ENCODE peak calls at places on chromosome 20, in six cellular contexts. One of them, this sample, is unnamed.

GRCh38 chr20:56616704-56617103 is 12.4 kb upstream of the TFAP2C start:
- DNase-seq in astrocyte of the spinal cord: no peak
- DNase-seq in ascending aorta: no peak
- DNase-seq in AG04450: no peak
- DNase-seq in RWPE2: no peak
- DNase-seq in choroid plexus epithelial cell: no peak
- DNase-seq in this sample: no peak

GRCh38 chr20:50186151-50186885 is 4.3 kb upstream of the CEBPB start:
- DNase-seq in RWPE2: peak; percentile 98
- DNase-seq in ascending aorta: peak; percentile 98
- DNase-seq in choroid plexus epithelial cell: peak; percentile 89
- DNase-seq in AG04450: peak; percentile 62
- DNase-seq in astrocyte of the spinal cord: peak; percentile 82
- DNase-seq in this sample: peak; percentile 71

GRCh38 chr20:58467572-58468330 is 47.4 kb downstream of the APCDD1L start:
- DNase-seq in AG04450: no peak
- DNase-seq in astrocyte of the spinal cord: no peak
- DNase-seq in RWPE2: peak; percentile 83
- DNase-seq in ascending aorta: no peak
- DNase-seq in choroid plexus epithelial cell: no peak
- DNase-seq in this sample: no peak

GRCh38 chr20:22924949-22925612 is 110.0 kb upstream of the SSTR4 start:
- DNase-seq in AG04450: no peak
- DNase-seq in RWPE2: no peak
- DNase-seq in ascending aorta: no peak
- DNase-seq in choroid plexus epithelial cell: no peak
- DNase-seq in astrocyte of the spinal cord: no peak
- DNase-seq in this sample: no peak

GRCh38 chr20:45576995-45577394 is 2.1 kb downstream of the WFDC8 start:
- DNase-seq in ascending aorta: no peak
- DNase-seq in choroid plexus epithelial cell: peak; percentile 39
- DNase-seq in AG04450: no peak
- DNase-seq in astrocyte of the spinal cord: peak; percentile 1
- DNase-seq in RWPE2: no peak
- DNase-seq in this sample: no peak

GRCh38 chr20:31719644-31720485 is 2.8 kb downstream of the BCL2L1 start:
- DNase-seq in AG04450: no peak
- DNase-seq in astrocyte of the spinal cord: no peak
- DNase-seq in choroid plexus epithelial cell: peak; percentile 53
- DNase-seq in RWPE2: peak; percentile 88
- DNase-seq in ascending aorta: no peak
- DNase-seq in this sample: no peak

GRCh38 chr20:58306421-58307261 is 2.9 kb upstream of the RAB22A start:
- DNase-seq in AG04450: peak; percentile 21
- DNase-seq in RWPE2: no peak
- DNase-seq in ascending aorta: peak; percentile 69
- DNase-seq in astrocyte of the spinal cord: peak; percentile 66
- DNase-seq in choroid plexus epithelial cell: peak; percentile 70
- DNase-seq in this sample: no peak

GRCh38 chr20:1802385-1803215 is 92.6 kb upstream of the SIRPA start:
- DNase-seq in choroid plexus epithelial cell: peak; percentile 58
- DNase-seq in astrocyte of the spinal cord: peak; percentile 70
- DNase-seq in AG04450: no peak
- DNase-seq in RWPE2: no peak
- DNase-seq in ascending aorta: peak; percentile 83
- DNase-seq in this sample: no peak

GRCh38 chr20:56974499-56975250 is 291.8 kb downstream of the BMP7 start:
- DNase-seq in AG04450: no peak
- DNase-seq in RWPE2: peak; percentile 74
- DNase-seq in astrocyte of the spinal cord: peak; percentile 66
- DNase-seq in ascending aorta: no peak
- DNase-seq in choroid plexus epithelial cell: peak; percentile 80
- DNase-seq in this sample: peak; percentile 25

GRCh38 chr20:10636326-10636818 is 37.4 kb downstream of the JAG1 start:
- DNase-seq in RWPE2: no peak
- DNase-seq in choroid plexus epithelial cell: peak; percentile 91
- DNase-seq in ascending aorta: peak; percentile 68
- DNase-seq in AG04450: peak; percentile 44
- DNase-seq in astrocyte of the spinal cord: peak; percentile 78
- DNase-seq in this sample: no peak

GRCh38 chr20:60984666-60985065 is 267.4 kb upstream of the CDH4 start:
- DNase-seq in RWPE2: peak; percentile 56
- DNase-seq in choroid plexus epithelial cell: no peak
- DNase-seq in astrocyte of the spinal cord: no peak
- DNase-seq in ascending aorta: no peak
- DNase-seq in AG04450: no peak
- DNase-seq in this sample: no peak

GRCh38 chr20:438581-439469 is 23.5 kb downstream of the TBC1D20 start:
- DNase-seq in RWPE2: peak; percentile 38
- DNase-seq in AG04450: no peak
- DNase-seq in choroid plexus epithelial cell: no peak
- DNase-seq in astrocyte of the spinal cord: no peak
- DNase-seq in ascending aorta: no peak
- DNase-seq in this sample: no peak

GRCh38 chr20:23436681-23437080 is 2.8 kb upstream of the CSTL1 start:
- DNase-seq in ascending aorta: peak; percentile 50
- DNase-seq in RWPE2: no peak
- DNase-seq in astrocyte of the spinal cord: no peak
- DNase-seq in AG04450: no peak
- DNase-seq in choroid plexus epithelial cell: peak; percentile 59
- DNase-seq in this sample: no peak

GRCh38 chr20:42530855-42531674 is 658.6 kb downstream of the PTPRT start:
- DNase-seq in AG04450: no peak
- DNase-seq in astrocyte of the spinal cord: no peak
- DNase-seq in RWPE2: no peak
- DNase-seq in choroid plexus epithelial cell: peak; percentile 1
- DNase-seq in ascending aorta: no peak
- DNase-seq in this sample: no peak

GRCh38 chr20:24781061-24781980 is 167.7 kb upstream of the CST7 start:
- DNase-seq in astrocyte of the spinal cord: peak; percentile 55
- DNase-seq in ascending aorta: peak; percentile 59
- DNase-seq in AG04450: no peak
- DNase-seq in choroid plexus epithelial cell: peak; percentile 72
- DNase-seq in RWPE2: peak; percentile 44
- DNase-seq in this sample: no peak

GRCh38 chr20:58571942-58572666 is 56.9 kb upstream of the APCDD1L start:
- DNase-seq in AG04450: peak; percentile 65
- DNase-seq in choroid plexus epithelial cell: peak; percentile 55
- DNase-seq in ascending aorta: no peak
- DNase-seq in RWPE2: no peak
- DNase-seq in astrocyte of the spinal cord: peak; percentile 36
- DNase-seq in this sample: no peak

GRCh38 chr20:57103146-57103800 is 163.2 kb downstream of the BMP7 start:
- DNase-seq in RWPE2: no peak
- DNase-seq in astrocyte of the spinal cord: no peak
- DNase-seq in AG04450: no peak
- DNase-seq in choroid plexus epithelial cell: no peak
- DNase-seq in ascending aorta: no peak
- DNase-seq in this sample: no peak

GRCh38 chr20:2658414-2659354 is 5.3 kb downstream of the IDH3B start:
- DNase-seq in AG04450: no peak
- DNase-seq in ascending aorta: no peak
- DNase-seq in RWPE2: no peak
- DNase-seq in choroid plexus epithelial cell: no peak
- DNase-seq in astrocyte of the spinal cord: no peak
- DNase-seq in this sample: no peak

GRCh38 chr20:21355981-21356380 is 41.3 kb downstream of the NKX2-4 start:
- DNase-seq in RWPE2: no peak
- DNase-seq in ascending aorta: no peak
- DNase-seq in AG04450: no peak
- DNase-seq in astrocyte of the spinal cord: no peak
- DNase-seq in choroid plexus epithelial cell: no peak
- DNase-seq in this sample: no peak

GRCh38 chr20:21353236-21353635 is 44.1 kb downstream of the NKX2-4 start:
- DNase-seq in astrocyte of the spinal cord: peak; percentile 38
- DNase-seq in AG04450: no peak
- DNase-seq in ascending aorta: no peak
- DNase-seq in RWPE2: no peak
- DNase-seq in choroid plexus epithelial cell: peak; percentile 68
- DNase-seq in this sample: no peak

GRCh38 chr20:21357851-21358250 is 39.5 kb downstream of the NKX2-4 start:
- DNase-seq in choroid plexus epithelial cell: peak; percentile 31
- DNase-seq in RWPE2: no peak
- DNase-seq in astrocyte of the spinal cord: no peak
- DNase-seq in ascending aorta: no peak
- DNase-seq in AG04450: no peak
- DNase-seq in this sample: no peak

GRCh38 chr20:21352703-21353102 is 44.6 kb downstream of the NKX2-4 start:
- DNase-seq in ascending aorta: no peak
- DNase-seq in AG04450: peak; percentile 32
- DNase-seq in RWPE2: no peak
- DNase-seq in choroid plexus epithelial cell: peak; percentile 90
- DNase-seq in astrocyte of the spinal cord: peak; percentile 58
- DNase-seq in this sample: no peak
- TF ChIP-seq CTCF in ascending aorta: no peak
- TF ChIP-seq CTCF in AG04450: peak; percentile 18
- TF ChIP-seq CTCF in RWPE2: no peak
- TF ChIP-seq CTCF in choroid plexus epithelial cell: peak; percentile 9
- TF ChIP-seq CTCF in astrocyte of the spinal cord: no peak
- TF ChIP-seq CTCF in this sample: no peak

DNA sequence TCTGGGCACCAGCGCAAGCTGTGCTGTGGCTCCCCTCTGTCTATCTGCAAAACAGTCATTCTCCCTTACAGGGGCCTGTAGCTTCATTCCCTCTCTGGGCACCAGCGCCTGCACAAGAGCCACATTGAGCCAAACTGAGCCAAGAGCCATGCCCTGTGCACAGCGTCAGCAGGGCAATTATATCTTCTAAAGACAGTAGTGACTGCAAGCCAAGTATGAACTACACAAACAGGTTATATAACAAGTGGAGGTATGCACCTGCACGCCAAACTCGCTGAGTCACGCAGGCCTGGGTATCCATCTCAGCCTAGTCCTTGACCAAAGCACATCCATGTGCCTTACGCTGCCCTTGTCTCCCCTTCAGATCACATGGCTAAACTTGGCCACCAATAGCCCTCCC is 198.9 kb downstream of the EYA2 start:
- DNase-seq in choroid plexus epithelial cell: no peak
- DNase-seq in RWPE2: peak; percentile 60
- DNase-seq in ascending aorta: no peak
- DNase-seq in astrocyte of the spinal cord: no peak
- DNase-seq in AG04450: no peak
- DNase-seq in this sample: no peak
- TF ChIP-seq CTCF in choroid plexus epithelial cell: no peak
- TF ChIP-seq CTCF in RWPE2: no peak
- TF ChIP-seq CTCF in ascending aorta: no peak
- TF ChIP-seq CTCF in astrocyte of the spinal cord: no peak
- TF ChIP-seq CTCF in AG04450: no peak
- TF ChIP-seq CTCF in this sample: no peak

DNA sequence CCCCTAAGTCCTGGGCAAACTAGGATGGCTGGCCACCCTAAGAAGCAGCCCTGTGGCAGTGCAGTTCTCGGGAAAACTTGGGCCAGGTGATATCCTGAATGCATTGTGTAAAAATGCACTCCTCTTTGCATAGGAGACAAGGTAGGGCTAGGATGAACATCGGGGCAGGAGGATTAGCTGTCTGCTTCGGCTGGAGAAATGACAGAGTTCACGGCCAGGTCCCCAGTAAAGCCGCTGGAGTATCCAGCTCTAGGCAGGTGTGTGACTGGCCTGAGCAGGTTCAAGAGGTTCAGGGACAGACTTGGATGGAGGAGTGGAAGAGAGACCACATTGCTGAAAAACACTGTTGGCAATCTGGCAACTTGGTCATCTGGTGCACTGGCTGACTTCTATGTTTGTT is 26.4 kb downstream of the DTD1 start:
- DNase-seq in AG04450: no peak
- DNase-seq in ascending aorta: no peak
- DNase-seq in astrocyte of the spinal cord: no peak
- DNase-seq in choroid plexus epithelial cell: no peak
- DNase-seq in RWPE2: no peak
- DNase-seq in this sample: no peak
- TF ChIP-seq CTCF in AG04450: no peak
- TF ChIP-seq CTCF in ascending aorta: no peak
- TF ChIP-seq CTCF in astrocyte of the spinal cord: no peak
- TF ChIP-seq CTCF in choroid plexus epithelial cell: no peak
- TF ChIP-seq CTCF in RWPE2: no peak
- TF ChIP-seq CTCF in this sample: no peak

GRCh38 chr20:18694071-18694470 is 106.2 kb downstream of the DTD1 start:
- DNase-seq in ascending aorta: no peak
- DNase-seq in choroid plexus epithelial cell: no peak
- DNase-seq in AG04450: no peak
- DNase-seq in RWPE2: no peak
- DNase-seq in astrocyte of the spinal cord: no peak
- DNase-seq in this sample: no peak

GRCh38 chr20:18695175-18695574 is 107.3 kb downstream of the DTD1 start:
- DNase-seq in astrocyte of the spinal cord: no peak
- DNase-seq in RWPE2: no peak
- DNase-seq in AG04450: no peak
- DNase-seq in ascending aorta: no peak
- DNase-seq in choroid plexus epithelial cell: no peak
- DNase-seq in this sample: no peak

GRCh38 chr20:18701969-18702368 is 111.6 kb upstream of the SCP2D1 start:
- DNase-seq in astrocyte of the spinal cord: no peak
- DNase-seq in choroid plexus epithelial cell: no peak
- DNase-seq in ascending aorta: no peak
- DNase-seq in AG04450: no peak
- DNase-seq in RWPE2: no peak
- DNase-seq in this sample: no peak

GRCh38 chr20:18702736-18703135 is 110.8 kb upstream of the SCP2D1 start:
- DNase-seq in astrocyte of the spinal cord: peak; percentile 15
- DNase-seq in choroid plexus epithelial cell: peak; percentile 55
- DNase-seq in RWPE2: no peak
- DNase-seq in ascending aorta: no peak
- DNase-seq in AG04450: no peak
- DNase-seq in this sample: no peak

DNA sequence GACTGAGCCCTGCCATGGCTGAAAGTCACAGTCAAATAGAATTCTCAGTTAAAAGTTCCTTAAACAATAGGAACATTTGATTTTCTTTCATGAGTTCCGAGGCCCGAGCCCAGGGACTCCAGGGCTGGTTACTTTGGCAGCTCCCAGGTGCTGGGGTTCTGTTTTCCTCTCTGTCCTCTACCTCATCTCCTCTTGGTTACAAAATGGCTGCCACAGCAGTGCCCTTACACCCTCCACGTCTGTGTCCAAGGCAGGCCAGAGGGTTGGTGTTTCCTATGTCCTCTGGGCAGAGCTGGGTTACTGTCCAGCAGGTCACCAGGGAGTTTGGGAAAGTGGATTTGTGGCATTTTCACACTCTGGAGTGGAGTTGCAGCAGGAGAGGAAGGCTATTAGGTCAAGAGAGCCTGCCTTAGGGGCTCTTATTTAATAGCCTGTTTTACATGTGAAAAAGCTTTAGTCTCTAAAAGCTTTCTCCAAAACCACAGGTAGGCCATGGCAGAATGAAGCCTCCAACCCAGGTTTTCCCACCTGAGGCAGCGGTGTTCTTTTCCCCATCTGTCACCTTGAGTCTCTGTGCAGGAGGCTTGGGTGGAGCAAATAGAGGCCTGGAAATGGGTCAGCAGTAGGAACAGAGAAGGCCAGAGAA is 111.0 kb downstream of the DTD1 start:
- DNase-seq in astrocyte of the spinal cord: no peak
- DNase-seq in choroid plexus epithelial cell: no peak
- DNase-seq in RWPE2: no peak
- DNase-seq in ascending aorta: no peak
- DNase-seq in AG04450: no peak
- DNase-seq in this sample: no peak
- TF ChIP-seq CTCF in astrocyte of the spinal cord: no peak
- TF ChIP-seq CTCF in choroid plexus epithelial cell: no peak
- TF ChIP-seq CTCF in RWPE2: no peak
- TF ChIP-seq CTCF in ascending aorta: no peak
- TF ChIP-seq CTCF in AG04450: no peak
- TF ChIP-seq CTCF in this sample: no peak